ENCODE peak calls at places on chromosomes 6 and 20, in six cellular contexts. M is A549, J is K562, D is GM12878, R is IMR-90, H is SK-N-SH. V is an unnamed sample.

GRCh38 chr20:63456429-63457284 is 15.8 kb downstream of the KCNQ2 start:
- DNase-seq in M (no peak), J (no peak), D (no peak), R (no peak), H (peak), V (no peak)

GRCh38 chr6:133983099-133983939 is 30.3 kb downstream of the TBPL1 start:
- DNase-seq in M (no peak), J (no peak), D (no peak), R (peak), H (no peak), V (peak)

GRCh38 chr6:100440935-100441334 is 23.8 kb downstream of the SIM1 start:
- DNase-seq in M (no peak), J (no peak), D (no peak), R (no peak), H (no peak), V (no peak)

GRCh38 chr6:118263929-118264486 is 284.1 kb upstream of the PLN start:
- DNase-seq in M (peak), J (no peak), D (no peak), R (peak), H (peak), V (peak)

GRCh38 chr6:114430534-114431124 is 87.8 kb upstream of the HS3ST5 start:
- DNase-seq in M (no peak), J (no peak), D (no peak), R (no peak), H (no peak), V (peak)

GRCh38 chr6:17059022-17059421 is 42.8 kb upstream of the STMND1 start:
- DNase-seq in M (no peak), J (no peak), D (no peak), R (no peak), H (no peak), V (no peak)

GRCh38 chr6:152975204-152975915 is 7.5 kb downstream of the FBXO5 start:
- DNase-seq in M (no peak), J (no peak), D (no peak), R (no peak), H (no peak), V (no peak)

GRCh38 chr6:158868122-158868480 is 48.9 kb upstream of the EZR start:
- DNase-seq in M (no peak), J (no peak), D (no peak), R (no peak), H (no peak), V (no peak)

GRCh38 chr6:146997062-146997461 is 207.2 kb upstream of the STXBP5 start:
- DNase-seq in M (peak), J (no peak), D (no peak), R (peak), H (no peak), V (no peak)

GRCh38 chr6:115634899-115635298 is 425.8 kb downstream of the FRK start:
- DNase-seq in M (no peak), J (no peak), D (no peak), R (no peak), H (no peak), V (no peak)

GRCh38 chr6:3001773-3002293 is 2.1 kb downstream of the NQO2 start:
- DNase-seq in M (peak), J (peak), D (no peak), R (peak), H (no peak), V (peak)

GRCh38 chr20:63976980-63977391 is 2.5 kb downstream of the SAMD10 start:
- DNase-seq in M (no peak), J (no peak), D (no peak), R (no peak), H (peak), V (no peak)

GRCh38 chr20:42844751-42845150 is 345.0 kb downstream of the PTPRT start:
- DNase-seq in M (no peak), J (no peak), D (no peak), R (no peak), H (no peak), V (no peak)

GRCh38 chr20:57161478-57162194 is 104.8 kb downstream of the BMP7 start:
- DNase-seq in M (no peak), J (no peak), D (no peak), R (no peak), H (no peak), V (no peak)

GRCh38 chr6:51929934-51930574 is 157.4 kb downstream of the PKHD1 start:
- DNase-seq in M (no peak), J (no peak), D (no peak), R (no peak), H (no peak), V (no peak)

GRCh38 chr20:2332711-2333110 is 36.9 kb downstream of the TGM3 start:
- DNase-seq in M (no peak), J (no peak), D (no peak), R (no peak), H (no peak), V (no peak)

GRCh38 chr6:35601331-35602132 is 87.2 kb downstream of the FKBP5 start:
- DNase-seq in M (peak), J (no peak), D (no peak), R (peak), H (peak), V (peak)

GRCh38 chr6:135520781-135521180 is 23.2 kb upstream of the AHI1 start:
- DNase-seq in M (no peak), J (no peak), D (no peak), R (peak), H (no peak), V (no peak)

GRCh38 chr6:151060096-151060741 is 179.5 kb upstream of the AKAP12 start:
- DNase-seq in M (peak), J (no peak), D (no peak), R (peak), H (no peak), V (peak)

GRCh38 chr6:71080793-71081192 is 123.9 kb upstream of the B3GAT2 start:
- DNase-seq in M (no peak), J (no peak), D (no peak), R (peak), H (no peak), V (no peak)

GRCh38 chr6:140300331-140300730 is 925.9 kb upstream of the CITED2 start:
- DNase-seq in M (no peak), J (no peak), D (no peak), R (no peak), H (no peak), V (no peak)

GRCh38 chr20:6767536-6768227 is at the start of gene BMP2:
- DNase-seq in M (peak), J (peak), D (no peak), R (peak), H (peak), V (no peak)

GRCh38 chr6:73901986-73902385 is 206.0 kb downstream of the CD109 start:
- DNase-seq in M (no peak), J (no peak), D (no peak), R (no peak), H (no peak), V (no peak)

GRCh38 chr20:4073852-4074741 is 58.7 kb upstream of the RNF24 start:
- DNase-seq in M (no peak), J (no peak), D (no peak), R (no peak), H (no peak), V (no peak)

GRCh38 chr20:33061626-33062025 is 7.9 kb downstream of the BPIFB3 start:
- DNase-seq in M (no peak), J (no peak), D (no peak), R (no peak), H (no peak), V (no peak)

GRCh38 chr6:108113557-108114519 is 39.3 kb upstream of the OSTM1 start:
- DNase-seq in M (peak), J (peak), D (no peak), R (peak), H (peak), V (peak)

GRCh38 chr6:139666284-139666683 is 291.8 kb upstream of the CITED2 start:
- DNase-seq in M (no peak), J (no peak), D (no peak), R (no peak), H (no peak), V (no peak)

GRCh38 chr20:58839991-58840747 is 10.5 kb downstream of the GNAS-AS1 start:
- DNase-seq in M (no peak), J (no peak), D (no peak), R (no peak), H (no peak), V (no peak)

GRCh38 chr6:11050735-11051134 is 6.6 kb upstream of the ELOVL2 start:
- DNase-seq in M (peak), J (no peak), D (no peak), R (peak), H (no peak), V (no peak)
- TF ChIP-seq SMC3 in M (no peak), J (no peak), D (no peak), R (no peak), H (no peak), V (no peak)

GRCh38 chr6:33007831-33008395 is 1.5 kb downstream of the HLA-DOA start:
- DNase-seq in M (no peak), J (peak), D (no peak), R (no peak), H (no peak), V (no peak)

GRCh38 chr6:33013608-33014007 is 4.2 kb upstream of the HLA-DOA start:
- DNase-seq in M (no peak), J (no peak), D (no peak), R (no peak), H (no peak), V (no peak)

GRCh38 chr6:33004940-33005339 is 4.5 kb downstream of the HLA-DOA start:
- DNase-seq in M (no peak), J (no peak), D (no peak), R (no peak), H (no peak), V (no peak)

GRCh38 chr6:33010356-33010755 is 965 bp upstream of the HLA-DOA start:
- DNase-seq in M (no peak), J (no peak), D (no peak), R (no peak), H (no peak), V (no peak)

DNA sequence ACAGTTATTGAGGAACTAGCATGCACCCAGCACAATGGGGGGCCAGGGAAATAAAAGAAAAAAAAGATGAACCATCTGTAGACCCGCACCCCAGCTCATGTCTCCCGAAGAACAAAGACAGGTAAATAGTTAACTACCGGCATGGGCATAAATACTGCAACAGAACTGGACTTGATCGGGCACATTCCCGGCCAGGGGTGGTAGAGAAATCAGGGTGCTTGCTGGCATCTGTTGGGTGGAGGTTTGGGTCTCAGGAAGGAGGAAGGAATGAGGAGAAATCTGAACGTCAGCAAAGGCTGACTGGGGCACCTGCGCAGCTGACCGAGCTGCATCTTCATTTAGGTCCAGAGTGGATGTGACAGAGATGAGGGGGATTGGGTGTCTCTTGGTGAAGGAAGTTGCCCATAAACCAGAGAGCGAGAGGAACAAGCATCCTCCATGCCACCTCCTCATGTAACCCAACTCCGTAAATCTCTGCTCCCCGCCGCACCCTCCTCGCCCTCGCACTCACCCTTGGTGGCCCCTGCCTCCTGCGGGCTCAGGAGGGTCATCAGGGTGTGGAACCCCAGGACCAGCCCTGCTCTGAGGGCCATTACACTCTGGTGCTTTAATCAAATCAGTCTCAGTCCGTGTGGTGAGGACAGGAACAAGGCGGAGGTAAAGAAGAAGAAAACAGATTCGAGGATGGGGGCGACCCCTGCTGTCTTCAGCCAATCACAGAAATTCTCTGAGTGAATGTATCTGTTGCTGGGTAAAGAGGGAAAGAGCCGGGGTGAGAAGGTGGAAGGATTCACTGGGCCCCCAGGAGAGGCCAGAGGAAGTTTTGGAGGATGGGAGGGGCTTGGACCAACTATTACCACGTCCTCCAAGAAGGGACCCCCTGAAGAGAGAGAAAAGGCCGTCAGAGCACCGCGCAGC is at the start of gene HLA-DOA:
- DNase-seq in M (peak), J (peak), D (peak), R (peak), H (peak), V (no peak)
- TF ChIP-seq SMC3 in M (no peak), J (no peak), D (no peak), R (no peak), H (no peak), V (no peak)

GRCh38 chr6:20770776-20771175 is 236.5 kb downstream of the CDKAL1 start:
- DNase-seq in M (peak), J (no peak), D (no peak), R (no peak), H (no peak), V (no peak)

GRCh38 chr6:20769651-20770050 is 235.4 kb downstream of the CDKAL1 start:
- DNase-seq in M (no peak), J (no peak), D (no peak), R (no peak), H (no peak), V (no peak)

GRCh38 chr6:20773822-20774221 is 239.6 kb downstream of the CDKAL1 start:
- DNase-seq in M (no peak), J (no peak), D (no peak), R (no peak), H (no peak), V (no peak)

DNA sequence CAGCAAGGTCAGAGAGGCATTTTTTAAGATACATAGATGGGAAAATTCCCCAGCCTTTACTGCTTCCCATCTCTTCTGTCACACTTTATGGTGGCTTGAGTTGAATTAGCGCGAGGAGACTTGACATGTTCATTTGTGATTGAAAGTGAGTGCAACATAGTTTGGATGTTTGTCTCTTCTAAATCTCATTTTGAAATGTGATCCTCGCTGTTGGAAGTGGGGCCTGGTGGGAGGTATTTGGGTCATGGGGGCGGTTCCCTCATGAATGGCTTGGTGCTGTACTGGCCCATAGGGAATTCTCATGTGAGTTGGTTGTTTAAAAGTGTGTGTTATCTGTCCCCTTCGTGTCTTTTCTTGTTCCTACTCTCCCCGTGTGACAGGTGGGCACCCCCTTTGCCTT is 237.2 kb downstream of the CDKAL1 start:
- DNase-seq in M (no peak), J (no peak), D (no peak), R (no peak), H (no peak), V (no peak)
- TF ChIP-seq SMC3 in M (no peak), J (no peak), D (no peak), R (no peak), H (no peak), V (no peak)

DNA sequence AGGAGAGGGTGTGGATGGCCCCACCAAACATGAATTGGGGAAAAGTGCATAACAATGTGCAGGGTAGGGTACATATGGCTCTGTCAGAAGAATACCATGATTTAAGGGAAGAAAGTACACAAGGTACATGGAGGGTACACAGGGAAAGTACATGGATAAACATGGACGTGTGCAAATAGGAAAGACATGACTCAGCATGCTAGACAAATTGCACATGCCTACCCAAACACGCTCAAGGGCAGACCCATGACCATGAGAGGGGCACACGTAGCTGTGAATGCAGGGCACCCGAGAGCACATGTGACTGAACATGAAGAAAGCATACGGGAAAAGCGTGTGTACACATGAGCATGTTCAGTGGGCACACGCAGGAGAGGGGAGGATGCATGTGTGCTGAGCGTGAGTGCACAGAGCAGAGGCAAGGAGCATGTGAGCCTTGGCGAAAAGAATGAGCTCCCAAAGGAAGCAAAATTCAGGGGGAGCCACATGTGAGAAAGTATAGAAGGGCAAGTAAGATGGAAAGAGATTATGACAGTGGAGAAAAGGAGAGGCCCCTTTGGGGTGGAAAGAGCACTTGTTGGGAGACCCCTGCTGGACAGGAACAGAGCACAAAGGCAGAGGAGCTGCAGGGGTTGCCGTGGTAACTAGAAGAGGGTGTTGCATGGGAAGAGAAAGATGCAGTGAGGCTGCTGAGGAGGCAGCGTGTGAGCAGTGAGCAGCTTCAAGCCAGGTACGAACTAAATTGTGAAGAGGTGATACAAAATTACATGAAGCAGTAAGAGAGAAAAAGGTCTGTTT is 17.8 kb downstream of the OR2H2 start:
- DNase-seq in M (peak), J (peak), D (no peak), R (peak), H (peak), V (peak)
- TF ChIP-seq SMC3 in M (no peak), J (peak), D (peak), R (no peak), H (no peak), V (no peak)

GRCh38 chr6:128121190-128121589 is 220.3 kb upstream of the THEMIS start:
- DNase-seq in M (no peak), J (no peak), D (no peak), R (no peak), H (no peak), V (no peak)
- TF ChIP-seq SMC3 in M (no peak), J (no peak), D (no peak), R (no peak), H (no peak), V (no peak)

GRCh38 chr6:4573958-4574481 is 202.2 kb upstream of the CDYL start:
- DNase-seq in M (no peak), J (no peak), D (no peak), R (peak), H (no peak), V (no peak)
- TF ChIP-seq SMC3 in M (no peak), J (no peak), D (no peak), R (no peak), H (no peak), V (no peak)

GRCh38 chr6:8639928-8640649 is 204.7 kb upstream of the SLC35B3 start:
- DNase-seq in M (no peak), J (no peak), D (no peak), R (no peak), H (no peak), V (peak)
- TF ChIP-seq SMC3 in M (no peak), J (no peak), D (no peak), R (no peak), H (no peak), V (no peak)

DNA sequence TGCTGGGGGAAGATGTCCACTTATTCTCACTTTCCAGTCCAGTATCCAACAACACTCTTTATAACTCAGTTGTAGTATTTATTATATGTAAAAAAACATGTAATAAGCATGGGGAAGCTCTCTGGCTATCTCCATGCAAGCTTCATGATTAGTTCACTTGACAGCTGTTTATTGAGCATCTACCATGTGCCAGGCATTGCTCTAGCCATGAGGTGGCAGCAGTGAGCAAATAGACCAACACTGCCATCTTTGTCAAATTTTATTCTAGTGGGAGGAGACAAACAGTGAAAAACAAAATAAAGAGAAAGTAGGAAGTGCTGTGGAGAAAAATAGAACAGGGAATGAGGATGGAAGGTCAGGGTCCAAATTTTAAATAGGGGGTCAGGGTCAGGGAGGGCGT is 131.8 kb downstream of the CFAP61 start:
- DNase-seq in M (peak), J (peak), D (no peak), R (no peak), H (no peak), V (no peak)
- TF ChIP-seq SMC3 in M (no peak), J (peak), D (peak), R (peak), H (no peak), V (peak)

V was measured in HepG2.